ENCODE peak calls at places on chromosomes 3 and 15, in four cellular contexts. P, S, J and X are unnamed samples.

GRCh38 chr15:41258706-41259471 is 27.8 kb downstream of the CHP1 start:
- DNase-seq in P (no peak), S (peak; percentile 55), J (no peak), X (no peak)

GRCh38 chr15:84734794-84735479 is 13.5 kb upstream of the ZNF592 start:
- DNase-seq in P (peak; percentile 18), J (no peak), S (no peak), X (no peak)

GRCh38 chr3:173395412-173396181 is 1.9 kb upstream of the NLGN1 start:
- DNase-seq in P (peak; percentile 53), S (peak; percentile 75), J (peak; percentile 99), X (peak; percentile 51)

GRCh38 chr3:158791259-158791920 is 10.5 kb upstream of the MFSD1 start:
- DNase-seq in S (peak; percentile 87), P (peak; percentile 52), J (peak; percentile 85), X (no peak)

GRCh38 chr3:69204315-69204957 is 82.0 kb upstream of the LMOD3 start:
- DNase-seq in P (no peak), S (no peak), J (no peak), X (no peak)

GRCh38 chr3:163138258-163138657 is 1641.7 kb downstream of the OTOL1 start:
- DNase-seq in S (no peak), J (no peak), P (no peak), X (no peak)

GRCh38 chr15:38558714-38559059 is 5.9 kb downstream of the RASGRP1 start:
- DNase-seq in P (no peak), J (no peak), S (peak; percentile 26), X (peak; percentile 55)

GRCh38 chr3:171044828-171045793 is 18.6 kb upstream of the SLC2A2 start:
- DNase-seq in J (no peak), S (peak; percentile 91), P (no peak), X (peak; percentile 21)